ENCODE peak calls at places on chromosomes 16 and 17, in seven cellular contexts. N is Caco-2, T is AG04450, J is A549, U is coronary artery, A is IMR-90, B is fibroblast of mammary gland. C is an unnamed sample.

GRCh38 chr16:2429771-2430663 is 770 bp downstream of the CCNF start:
- DNase-seq in N (peak), T (no peak), J (no peak), U (no peak), A (peak), B (no peak), C (peak)

GRCh38 chr16:85750827-85751641 is at the start of gene C16orf74:
- DNase-seq in N (peak), T (no peak), J (peak), U (no peak), A (peak), B (no peak), C (peak)

GRCh38 chr17:4188076-4188475 is 45.1 kb downstream of the CYB5D2 start:
- DNase-seq in N (no peak), T (no peak), J (no peak), U (no peak), A (no peak), B (no peak), C (no peak)

GRCh38 chr16:79218358-79218757 is 382.2 kb downstream of the MAF start:
- DNase-seq in N (no peak), T (no peak), J (no peak), U (no peak), A (no peak), B (no peak), C (no peak)

GRCh38 chr16:56354016-56354415 is 71.3 kb downstream of the AMFR start:
- DNase-seq in N (no peak), T (no peak), J (no peak), U (peak), A (no peak), B (no peak), C (no peak)

GRCh38 chr17:27207073-27207511 is 86.8 kb upstream of the WSB1 start:
- DNase-seq in N (no peak), T (peak), J (peak), U (no peak), A (peak), B (peak), C (peak)

GRCh38 chr16:67844441-67844840 is 2.3 kb upstream of the NUTF2 start:
- DNase-seq in N (no peak), T (no peak), J (no peak), U (no peak), A (peak), B (peak), C (peak)

GRCh38 chr16:52558448-52558847 is 11.5 kb upstream of the TOX3 start:
- DNase-seq in N (no peak), T (no peak), J (no peak), U (no peak), A (no peak), B (no peak), C (no peak)

GRCh38 chr17:31339906-31340661 is 18.7 kb upstream of the EVI2A start:
- DNase-seq in N (no peak), T (no peak), J (no peak), U (no peak), A (peak), B (peak), C (peak)

GRCh38 chr16:28161626-28162025 is 50.1 kb downstream of the XPO6 start:
- DNase-seq in N (no peak), T (no peak), J (no peak), U (no peak), A (no peak), B (no peak), C (peak)

GRCh38 chr17:67639997-67640396 is 77.7 kb upstream of the NOL11 start:
- DNase-seq in N (no peak), T (no peak), J (no peak), U (no peak), A (no peak), B (no peak), C (no peak)

GRCh38 chr16:71929048-71929447 is 33.7 kb downstream of the IST1 start:
- DNase-seq in N (no peak), T (peak), J (no peak), U (no peak), A (peak), B (peak), C (peak)

GRCh38 chr17:62628845-62629555 is 1.5 kb downstream of the MRC2 start:
- DNase-seq in N (no peak), T (no peak), J (no peak), U (no peak), A (peak), B (peak), C (peak)

GRCh38 chr17:62629556-62630364 is 2.3 kb downstream of the MRC2 start:
- DNase-seq in N (no peak), T (no peak), J (no peak), U (no peak), A (no peak), B (no peak), C (peak)

GRCh38 chr17:62626719-62627218 is 701 bp upstream of the MRC2 start:
- DNase-seq in N (no peak), T (peak), J (peak), U (peak), A (peak), B (peak), C (peak)

GRCh38 chr17:62627219-62627903 is at the start of gene MRC2:
- DNase-seq in N (peak), T (peak), J (peak), U (peak), A (peak), B (peak), C (peak)

DNA sequence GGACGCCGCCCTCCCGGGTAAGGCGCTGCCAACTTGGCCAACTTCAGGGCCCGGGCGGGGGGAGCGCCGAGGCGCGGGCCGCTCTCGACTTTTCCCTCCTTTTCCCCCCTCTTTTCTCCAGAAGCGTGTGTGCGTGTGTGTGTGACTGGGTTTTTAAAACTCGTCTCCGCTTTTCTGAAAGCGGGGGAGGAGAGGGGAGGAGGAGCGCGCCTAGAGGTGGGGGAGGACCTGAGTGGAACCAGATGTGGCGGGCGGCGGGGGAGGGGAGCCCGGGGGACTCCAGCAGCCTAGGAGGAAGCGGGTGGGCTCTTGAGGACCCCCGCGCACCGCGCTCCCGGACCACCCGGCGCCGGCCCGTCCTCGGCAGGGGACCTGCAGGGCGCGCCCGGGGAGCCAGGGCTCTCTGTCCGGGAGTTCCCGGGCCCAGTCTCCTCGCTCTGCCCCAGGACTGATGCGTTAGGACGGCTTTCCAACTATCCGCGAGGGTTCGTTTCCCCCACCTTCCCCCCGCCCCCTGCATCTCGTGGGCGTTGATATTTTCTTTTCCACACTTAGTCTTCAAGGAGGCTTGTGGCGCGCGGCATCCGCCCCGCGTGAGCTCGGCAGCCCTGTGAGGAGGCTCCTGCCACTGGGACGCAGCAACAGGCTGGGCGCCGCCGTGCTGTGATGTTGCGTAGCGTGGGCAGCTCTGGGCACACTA is 584 bp downstream of the MRC2 start:
- DNase-seq in N (no peak), T (peak), J (peak), U (peak), A (peak), B (peak), C (peak)
- TF ChIP-seq CTCF in N (no peak), T (no peak), J (no peak), U (no peak), A (no peak), B (no peak), C (no peak)

DNA sequence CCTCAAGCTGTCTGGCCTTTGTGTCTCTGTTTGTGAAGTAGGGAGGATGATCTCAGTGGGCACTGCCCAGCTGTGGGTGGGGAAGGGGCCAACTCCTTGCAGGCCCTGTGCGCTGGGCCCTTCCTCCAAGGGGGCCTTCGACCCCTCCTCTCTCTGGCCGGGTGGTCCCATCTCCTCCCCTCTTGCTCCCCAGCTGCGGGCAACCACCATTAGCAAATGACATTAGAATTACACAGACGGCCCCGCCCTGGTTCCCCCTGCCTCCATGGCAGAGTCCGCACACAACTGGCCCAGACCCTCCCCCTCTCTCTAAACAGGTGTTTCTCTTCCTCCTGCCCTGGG is 2.5 kb upstream of the SLC6A4 start:
- DNase-seq in N (no peak), T (no peak), J (no peak), U (no peak), A (no peak), B (no peak), C (no peak)
- H3K4me3 ChIP-seq in N (no peak), T (no peak), J (no peak), U (no peak), A (no peak), B (no peak), C (no peak)

GRCh38 chr16:88290850-88291830 is 91.6 kb upstream of the ZNF469 start:
- DNase-seq in N (no peak), T (no peak), J (no peak), U (no peak), A (no peak), B (no peak), C (no peak)

GRCh38 chr16:88292007-88292940 is 90.5 kb upstream of the ZNF469 start:
- DNase-seq in N (no peak), T (no peak), J (no peak), U (no peak), A (peak), B (peak), C (peak)

GRCh38 chr16:88289001-88289400 is 93.8 kb upstream of the ZNF469 start:
- DNase-seq in N (no peak), T (no peak), J (no peak), U (no peak), A (no peak), B (no peak), C (no peak)

GRCh38 chr16:88288303-88288702 is 94.5 kb upstream of the ZNF469 start:
- DNase-seq in N (no peak), T (no peak), J (no peak), U (no peak), A (no peak), B (no peak), C (no peak)

GRCh38 chr16:88289549-88290344 is 93.0 kb upstream of the ZNF469 start:
- DNase-seq in N (no peak), T (no peak), J (no peak), U (no peak), A (no peak), B (no peak), C (peak)
- TF ChIP-seq CTCF in N (no peak), T (no peak), J (no peak), U (no peak), A (no peak), B (no peak), C (no peak)

DNA sequence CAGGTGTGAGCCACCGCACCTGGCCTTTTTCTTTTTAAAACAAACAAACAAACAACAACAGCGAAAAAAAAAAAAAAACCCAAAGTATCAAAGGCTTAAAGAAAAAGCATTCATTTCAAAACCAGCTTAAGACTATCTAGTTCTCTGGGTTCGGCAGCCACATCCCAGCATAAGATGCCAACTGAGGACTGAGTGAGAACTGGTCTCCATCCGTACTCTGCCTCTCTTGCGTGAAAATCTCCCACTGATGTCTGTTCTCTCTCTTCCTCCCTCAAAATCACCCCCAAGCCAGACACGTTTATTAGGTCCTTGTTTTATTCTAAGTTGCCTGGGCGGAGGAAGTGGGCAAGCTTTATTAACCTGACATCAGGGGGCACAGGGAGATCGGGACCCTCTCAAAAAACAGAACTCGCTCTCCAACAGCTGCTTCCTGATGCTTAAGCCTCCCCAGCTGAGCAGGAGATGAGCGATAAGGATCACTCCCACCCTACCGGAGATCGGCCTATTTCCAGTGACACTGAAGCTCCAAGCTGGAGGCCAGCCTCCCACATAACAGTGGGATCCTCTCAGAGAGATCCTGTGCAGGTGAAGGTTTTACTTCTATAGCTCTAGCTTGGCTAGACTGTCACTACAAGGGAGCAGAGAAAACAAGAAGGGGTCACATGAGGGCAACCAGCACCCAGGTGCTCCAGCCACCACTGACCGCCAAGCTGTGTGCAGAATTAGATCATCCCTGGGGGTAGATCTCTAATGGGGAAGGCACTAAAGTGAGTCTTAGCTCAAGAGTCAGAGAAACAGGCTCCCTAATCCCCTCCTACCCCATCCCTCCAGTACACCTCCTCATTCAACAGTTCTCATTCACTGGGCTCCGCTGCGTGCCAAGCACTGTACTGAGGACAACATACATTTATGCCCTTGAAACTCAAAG is 13.6 kb downstream of the CDC42EP4 start:
- DNase-seq in N (no peak), T (no peak), J (no peak), U (no peak), A (no peak), B (no peak), C (no peak)
- H3K4me3 ChIP-seq in N (no peak), T (no peak), J (no peak), U (no peak), A (no peak), B (no peak), C (no peak)

GRCh38 chr17:76279742-76280287 is 14.7 kb downstream of the UBALD2 start:
- DNase-seq in N (no peak), T (no peak), J (no peak), U (no peak), A (no peak), B (no peak), C (no peak)
- TF ChIP-seq CTCF in N (no peak), T (no peak), J (peak), U (peak), A (no peak), B (no peak), C (no peak)

DNA sequence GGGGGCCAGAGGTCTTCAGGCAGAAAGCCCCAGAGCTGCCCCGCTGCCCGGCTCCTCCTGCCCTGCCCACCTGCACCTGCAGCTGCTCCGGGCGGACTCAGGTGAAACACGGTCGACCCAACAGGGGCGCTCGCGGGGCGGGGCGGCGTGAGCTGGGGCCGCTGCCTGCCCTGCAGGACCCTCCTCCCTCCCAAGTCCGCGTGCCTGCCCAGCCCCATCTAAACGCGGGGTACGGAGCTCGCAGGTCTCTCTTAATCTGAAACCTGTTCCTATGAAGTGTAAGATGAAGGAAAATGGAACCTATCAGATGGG is 28.1 kb downstream of the GNPTG start:
- DNase-seq in N (no peak), T (no peak), J (no peak), U (no peak), A (no peak), B (no peak), C (no peak)
- H3K4me3 ChIP-seq in N (peak), T (peak), J (peak), U (peak), A (peak), B (no peak), C (peak)

C was measured in fibroblast of pulmonary artery.